ENCODE peak calls at places on chromosome 1, in four cellular contexts. One of them, this sample, is unnamed.

GRCh38 chr1:71698186-71698585 is 584.2 kb downstream of the NEGR1 start:
- DNase-seq in GM12878: no peak
- DNase-seq in GM12892: no peak
- DNase-seq in H1: no peak
- DNase-seq in this sample: no peak

GRCh38 chr1:178048426-178048825 is 45.5 kb upstream of the RASAL2 start:
- DNase-seq in GM12878: no peak
- DNase-seq in GM12892: no peak
- DNase-seq in H1: no peak
- DNase-seq in this sample: no peak

GRCh38 chr1:219774386-219774785 is 154.0 kb downstream of the SLC30A10 start:
- DNase-seq in GM12878: no peak
- DNase-seq in GM12892: no peak
- DNase-seq in H1: no peak
- DNase-seq in this sample: no peak

GRCh38 chr1:111600886-111601386 is 18.7 kb upstream of the RAP1A start:
- DNase-seq in GM12878: peak; percentile 98
- DNase-seq in GM12892: no peak
- DNase-seq in H1: no peak
- DNase-seq in this sample: no peak

GRCh38 chr1:95451054-95451453 is 217.0 kb downstream of the RWDD3 start:
- DNase-seq in GM12878: no peak
- DNase-seq in GM12892: no peak
- DNase-seq in H1: no peak
- DNase-seq in this sample: no peak

GRCh38 chr1:61337981-61338848 is 255.9 kb downstream of the NFIA start:
- DNase-seq in GM12878: no peak
- DNase-seq in GM12892: no peak
- DNase-seq in H1: no peak
- DNase-seq in this sample: no peak

GRCh38 chr1:112520166-112520565 is 11.4 kb downstream of the WNT2B start:
- DNase-seq in GM12878: no peak
- DNase-seq in GM12892: no peak
- DNase-seq in H1: no peak
- DNase-seq in this sample: no peak

GRCh38 chr1:226034482-226034881 is 28.0 kb upstream of the H3-3A start:
- DNase-seq in GM12878: no peak
- DNase-seq in GM12892: no peak
- DNase-seq in H1: no peak
- DNase-seq in this sample: no peak

GRCh38 chr1:96792220-96792619 is 70.6 kb downstream of the PTBP2 start:
- DNase-seq in GM12878: no peak
- DNase-seq in GM12892: no peak
- DNase-seq in H1: no peak
- DNase-seq in this sample: no peak

GRCh38 chr1:230212405-230212936 is 145.4 kb downstream of the GALNT2 start:
- DNase-seq in GM12878: peak; percentile 53
- DNase-seq in GM12892: no peak
- DNase-seq in H1: no peak
- DNase-seq in this sample: no peak

GRCh38 chr1:3353901-3354300 is 100.6 kb upstream of the ARHGEF16 start:
- DNase-seq in GM12878: no peak
- DNase-seq in GM12892: no peak
- DNase-seq in H1: no peak
- DNase-seq in this sample: no peak

GRCh38 chr1:97050501-97050900 is 328.9 kb downstream of the PTBP2 start:
- DNase-seq in GM12878: no peak
- DNase-seq in GM12892: no peak
- DNase-seq in H1: no peak
- DNase-seq in this sample: no peak

GRCh38 chr1:178954937-178955336 is 70.8 kb upstream of the FAM20B start:
- DNase-seq in GM12878: no peak
- DNase-seq in GM12892: no peak
- DNase-seq in H1: no peak
- DNase-seq in this sample: no peak

GRCh38 chr1:225747566-225747965 is 30.1 kb upstream of the SRP9 start:
- DNase-seq in GM12878: no peak
- DNase-seq in GM12892: no peak
- DNase-seq in H1: no peak
- DNase-seq in this sample: no peak

GRCh38 chr1:55427576-55427975 is 212.4 kb upstream of the USP24 start:
- DNase-seq in GM12878: no peak
- DNase-seq in GM12892: no peak
- DNase-seq in H1: no peak
- DNase-seq in this sample: no peak

GRCh38 chr1:48677306-48678287 is 99.1 kb downstream of the BEND5 start:
- DNase-seq in GM12878: no peak
- DNase-seq in GM12892: no peak
- DNase-seq in H1: peak; percentile 74
- DNase-seq in this sample: peak; percentile 32

GRCh38 chr1:21657456-21658190 is 11.5 kb downstream of the RAP1GAP start:
- DNase-seq in GM12878: no peak
- DNase-seq in GM12892: no peak
- DNase-seq in H1: no peak
- DNase-seq in this sample: no peak

GRCh38 chr1:52140633-52141512 is 1.0 kb upstream of the ZFYVE9 start:
- DNase-seq in GM12878: no peak
- DNase-seq in GM12892: no peak
- DNase-seq in H1: no peak
- DNase-seq in this sample: no peak

GRCh38 chr1:203555484-203556046 is 61.6 kb downstream of the OPTC start:
- DNase-seq in GM12878: no peak
- DNase-seq in GM12892: no peak
- DNase-seq in H1: no peak
- DNase-seq in this sample: no peak

GRCh38 chr1:116260621-116261020 is 112.4 kb upstream of the ATP1A1 start:
- DNase-seq in GM12878: no peak
- DNase-seq in GM12892: no peak
- DNase-seq in H1: no peak
- DNase-seq in this sample: no peak

GRCh38 chr1:8016244-8017241 is 9.6 kb downstream of the ERRFI1 start:
- DNase-seq in GM12878: no peak
- DNase-seq in GM12892: no peak
- DNase-seq in H1: no peak
- DNase-seq in this sample: no peak

GRCh38 chr1:58162952-58163550 is 383.5 kb downstream of the OMA1 start:
- DNase-seq in GM12878: no peak
- DNase-seq in GM12892: no peak
- DNase-seq in H1: peak; percentile 63
- DNase-seq in this sample: no peak

GRCh38 chr1:157852476-157852875 is 10.9 kb upstream of the CD5L start:
- DNase-seq in GM12878: no peak
- DNase-seq in GM12892: no peak
- DNase-seq in H1: no peak
- DNase-seq in this sample: no peak

GRCh38 chr1:1680031-1680911 is 12.3 kb downstream of the SLC35E2B start:
- DNase-seq in GM12878: no peak
- DNase-seq in GM12892: no peak
- DNase-seq in H1: no peak
- DNase-seq in this sample: no peak

GRCh38 chr1:20375563-20375962 is 84.9 kb downstream of the VWA5B1 start:
- DNase-seq in GM12878: no peak
- DNase-seq in GM12892: no peak
- DNase-seq in H1: no peak
- DNase-seq in this sample: no peak

DNA sequence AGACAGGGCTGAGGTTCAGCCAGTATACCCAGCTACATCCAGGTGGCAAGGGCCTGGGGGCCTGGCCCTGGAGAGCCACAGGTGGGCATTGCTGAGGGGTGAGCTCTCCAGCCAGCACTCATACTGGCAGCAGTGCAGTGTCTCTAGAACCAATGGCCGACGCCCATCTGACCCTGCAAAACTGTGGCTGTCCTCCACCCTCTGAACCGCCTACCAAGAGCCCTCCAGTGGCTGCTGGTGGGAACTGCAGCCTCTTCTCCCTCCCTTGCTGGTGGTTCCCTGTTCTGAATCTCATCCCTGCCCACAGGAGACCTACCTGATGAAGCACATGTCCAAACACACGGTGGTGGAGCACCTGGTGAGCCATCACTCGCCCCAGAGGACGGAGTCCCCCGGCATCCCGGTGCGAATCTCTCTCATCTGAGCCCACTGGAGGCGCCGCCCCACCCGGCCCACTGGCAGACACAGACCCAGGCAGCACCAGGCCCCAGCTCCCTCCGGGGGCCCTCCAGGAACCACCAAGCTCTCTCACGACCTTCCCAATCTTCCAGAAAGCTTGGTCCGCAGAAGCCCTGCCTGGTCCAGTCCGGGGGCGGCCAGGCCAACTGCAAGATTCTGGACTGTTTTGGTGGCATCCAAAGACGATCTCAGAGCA is 22.1 kb downstream of the A3GALT2 start:
- DNase-seq in GM12878: no peak
- DNase-seq in GM12892: peak; percentile 80
- DNase-seq in H1: peak; percentile 91
- DNase-seq in this sample: peak; percentile 78
- TF ChIP-seq POLR2AphosphoS5 in GM12878: no peak
- TF ChIP-seq POLR2AphosphoS5 in GM12892: no peak
- TF ChIP-seq POLR2AphosphoS5 in H1: no peak
- TF ChIP-seq POLR2AphosphoS5 in this sample: no peak

DNA sequence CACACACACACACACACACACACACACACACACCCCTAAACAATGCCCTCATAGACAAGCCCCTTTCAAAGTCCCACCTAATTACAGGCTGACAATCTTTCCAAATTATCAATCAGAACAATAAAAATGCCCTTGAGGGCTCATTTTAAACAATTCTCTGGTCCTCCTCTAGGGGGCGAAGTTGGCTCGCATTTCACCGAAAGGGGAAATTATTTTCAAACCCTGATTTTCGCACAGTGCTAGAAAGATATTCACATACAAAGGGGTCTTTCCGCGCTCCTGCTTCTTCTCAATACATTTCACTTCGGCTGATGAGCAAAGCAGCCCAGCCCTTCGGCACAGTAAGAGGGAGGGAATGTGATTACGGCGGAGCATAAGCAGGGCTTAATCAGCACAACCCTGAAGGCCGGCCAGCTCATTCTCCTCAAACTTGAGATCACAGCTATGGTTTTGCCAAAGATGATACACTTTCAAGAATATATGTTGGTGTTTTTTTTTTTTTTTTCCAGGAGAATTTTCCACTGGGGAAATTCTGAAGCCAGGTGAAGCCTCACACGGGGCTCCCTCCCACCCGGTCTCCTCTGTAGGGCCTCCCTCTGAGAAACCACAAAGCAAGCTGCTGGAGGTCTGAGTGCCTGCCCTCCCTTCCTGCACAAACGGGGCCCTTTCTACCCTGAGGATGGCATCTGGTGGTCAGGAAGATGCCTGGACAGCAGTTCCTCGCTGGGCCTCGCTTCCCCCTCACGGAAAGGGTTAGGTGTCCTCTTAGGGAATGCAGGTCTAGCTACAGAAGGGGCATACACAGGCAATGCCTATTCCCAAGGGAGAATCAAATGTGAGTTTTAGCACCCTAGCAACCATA is 66.9 kb downstream of the GNG12 start:
- DNase-seq in GM12878: no peak
- DNase-seq in GM12892: no peak
- DNase-seq in H1: peak; percentile 66
- DNase-seq in this sample: no peak
- TF ChIP-seq TAF1 in GM12878: no peak
- TF ChIP-seq TAF1 in GM12892: no peak
- TF ChIP-seq TAF1 in H1: no peak
- TF ChIP-seq TAF1 in this sample: no peak

GRCh38 chr1:206112600-206113301 is 4.4 kb downstream of the AVPR1B start:
- DNase-seq in GM12878: no peak
- DNase-seq in GM12892: no peak
- DNase-seq in H1: peak; percentile 32
- DNase-seq in this sample: no peak
- TF ChIP-seq POLR2AphosphoS5 in GM12878: no peak
- TF ChIP-seq POLR2AphosphoS5 in GM12892: no peak
- TF ChIP-seq POLR2AphosphoS5 in H1: no peak
- TF ChIP-seq POLR2AphosphoS5 in this sample: no peak

DNA sequence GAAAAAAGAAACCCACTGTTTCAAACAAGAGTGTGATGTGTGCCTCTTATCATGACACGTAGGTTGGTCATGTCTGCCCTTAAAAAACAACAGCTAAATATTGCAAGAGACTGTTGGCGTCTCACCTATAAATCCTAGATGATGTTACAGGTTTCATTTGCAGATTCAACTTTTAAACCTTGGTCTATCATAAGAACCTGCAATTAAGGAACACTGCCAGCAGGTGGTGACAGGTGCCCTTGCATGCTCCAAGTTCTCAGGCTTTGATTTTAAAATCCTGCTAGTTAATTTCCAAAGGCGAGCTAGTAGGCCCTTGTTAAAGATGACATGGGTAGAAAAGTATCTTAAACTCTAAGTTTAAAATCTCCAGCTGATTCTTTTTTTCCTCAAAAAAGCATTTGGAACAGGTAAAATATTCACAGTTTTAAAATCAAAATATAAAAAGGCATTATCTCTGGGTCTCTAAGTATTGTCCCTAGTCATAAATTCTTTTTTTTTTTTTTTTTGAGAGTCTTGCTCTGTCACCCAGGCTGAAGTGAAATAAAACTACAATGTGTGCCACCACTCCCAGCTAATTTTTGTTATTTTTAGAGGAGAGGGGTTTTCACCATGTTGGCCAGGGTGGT is 39.1 kb downstream of the CLSTN1 start:
- DNase-seq in GM12878: peak; percentile 61
- DNase-seq in GM12892: no peak
- DNase-seq in H1: no peak
- DNase-seq in this sample: no peak
- TF ChIP-seq TAF1 in GM12878: no peak
- TF ChIP-seq TAF1 in GM12892: no peak
- TF ChIP-seq TAF1 in H1: no peak
- TF ChIP-seq TAF1 in this sample: no peak

GRCh38 chr1:155137550-155137949 is 1.9 kb downstream of the SLC50A1 start:
- DNase-seq in GM12878: no peak
- DNase-seq in GM12892: no peak
- DNase-seq in H1: no peak
- DNase-seq in this sample: no peak

GRCh38 chr1:155135416-155136197 is at the start of gene SLC50A1:
- DNase-seq in GM12878: peak; percentile 66
- DNase-seq in GM12892: peak; percentile 93
- DNase-seq in H1: peak; percentile 97
- DNase-seq in this sample: peak; percentile 95

GRCh38 chr1:155134858-155135415 is 715 bp upstream of the SLC50A1 start:
- DNase-seq in GM12878: no peak
- DNase-seq in GM12892: no peak
- DNase-seq in H1: peak; percentile 62
- DNase-seq in this sample: no peak

GRCh38 chr1:155137129-155137528 is 1.5 kb downstream of the SLC50A1 start:
- DNase-seq in GM12878: no peak
- DNase-seq in GM12892: no peak
- DNase-seq in H1: no peak
- DNase-seq in this sample: no peak

DNA sequence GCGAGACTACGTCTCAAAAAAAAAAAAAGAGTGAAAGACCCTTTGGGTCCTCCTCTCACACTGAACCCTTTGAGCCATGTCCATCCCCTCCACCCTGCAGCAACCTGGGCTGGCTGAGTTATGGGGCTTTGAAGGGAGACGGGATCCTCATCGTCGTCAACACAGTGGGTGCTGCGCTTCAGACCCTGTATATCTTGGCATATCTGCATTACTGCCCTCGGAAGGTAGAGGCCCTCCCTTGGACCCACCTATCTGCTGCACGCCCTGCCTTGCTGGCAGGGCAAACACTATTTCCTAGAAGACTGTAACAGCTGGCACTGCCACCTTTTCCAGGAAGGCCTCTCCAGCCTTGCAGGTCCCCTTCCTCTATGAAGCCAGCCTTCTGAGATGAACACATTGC is 1.1 kb downstream of the SLC50A1 start:
- DNase-seq in GM12878: no peak
- DNase-seq in GM12892: no peak
- DNase-seq in H1: peak; percentile 52
- DNase-seq in this sample: no peak
- TF ChIP-seq POLR2AphosphoS5 in GM12878: no peak
- TF ChIP-seq POLR2AphosphoS5 in GM12892: no peak
- TF ChIP-seq POLR2AphosphoS5 in H1: no peak
- TF ChIP-seq POLR2AphosphoS5 in this sample: no peak

This sample was measured in GM12891.